ENCODE peak calls at places on chromosomes 4 and X, in nine cellular contexts. F is NCI-H1105; C is RCC 7860; Q is activated naive CD4-positive, alpha-beta T cell treated with anti-CD3 and anti-CD28 coated beads for 36 hours; G is LoVo; T is GM23248; K is HT1080; O is NCI-H2029 treated with DMSO at 0.1 percent for 48 hours; V is GM18507. M is an unnamed sample.

GRCh38 chrX:43562372-43562771 is 93.7 kb upstream of the MAOA start:
- DNase-seq in F (no peak), C (no peak), Q (no peak), G (no peak), T (no peak), K (no peak), O (no peak), V (no peak), M (no peak)

GRCh38 chr4:1784789-1785591 is 8.1 kb upstream of the FGFR3 start:
- DNase-seq in F (no peak), C (no peak), Q (no peak), G (no peak), T (no peak), K (no peak), O (no peak), V (no peak), M (no peak)

GRCh38 chr4:39320381-39321115 is 45.6 kb downstream of the RFC1 start:
- DNase-seq in F (no peak), C (peak), Q (no peak), G (no peak), T (peak), K (peak), O (no peak), V (no peak), M (no peak)

GRCh38 chrX:46547857-46548256 is 2.6 kb upstream of the ZNF674 start:
- DNase-seq in F (no peak), C (peak), Q (no peak), G (no peak), T (peak), K (peak), O (no peak), V (no peak), M (no peak)

GRCh38 chrX:130170752-130171445 is 863 bp upstream of the RAB33A start:
- DNase-seq in F (peak), C (no peak), Q (peak), G (no peak), T (peak), K (no peak), O (no peak), V (no peak), M (peak)

GRCh38 chr4:87073187-87073569 is 138.4 kb downstream of the AFF1 start:
- DNase-seq in F (no peak), C (no peak), Q (no peak), G (no peak), T (no peak), K (no peak), O (no peak), V (no peak), M (no peak)

GRCh38 chr4:87209696-87210095 is 10.7 kb downstream of the KLHL8 start:
- DNase-seq in F (no peak), C (no peak), Q (peak), G (no peak), T (peak), K (no peak), O (no peak), V (no peak), M (no peak)

GRCh38 chr4:87356832-87357526 is 34.0 kb downstream of the HSD17B11 start:
- DNase-seq in F (no peak), C (no peak), Q (no peak), G (no peak), T (no peak), K (no peak), O (no peak), V (no peak), M (no peak)

GRCh38 chr4:72567821-72568620 is 1.0 kb downstream of the ADAMTS3 start:
- DNase-seq in F (no peak), C (peak), Q (peak), G (peak), T (peak), K (peak), O (no peak), V (no peak), M (no peak)

GRCh38 chrX:153049093-153049492 is 7.2 kb upstream of the PNMA3 start:
- DNase-seq in F (no peak), C (no peak), Q (no peak), G (no peak), T (no peak), K (no peak), O (no peak), V (no peak), M (no peak)

GRCh38 chrX:110759785-110760184 is 35.8 kb downstream of the CHRDL1 start:
- DNase-seq in F (no peak), C (peak), Q (no peak), G (no peak), T (peak), K (peak), O (no peak), V (no peak), M (no peak)

GRCh38 chr4:3085948-3086670 is 11.6 kb downstream of the HTT start:
- DNase-seq in F (no peak), C (no peak), Q (no peak), G (no peak), T (no peak), K (no peak), O (no peak), V (no peak), M (no peak)

GRCh38 chr4:4585012-4585670 is 43.3 kb upstream of the STX18 start:
- DNase-seq in F (no peak), C (no peak), Q (no peak), G (no peak), T (peak), K (no peak), O (no peak), V (no peak), M (no peak)

GRCh38 chr4:98838528-98838927 is 90.4 kb downstream of the EIF4E start:
- DNase-seq in F (no peak), C (no peak), Q (no peak), G (no peak), T (no peak), K (no peak), O (no peak), V (no peak), M (no peak)

GRCh38 chr4:36551697-36552214 is 270.3 kb downstream of the DTHD1 start:
- DNase-seq in F (no peak), C (no peak), Q (peak), G (no peak), T (no peak), K (peak), O (no peak), V (no peak), M (no peak)

GRCh38 chr4:95290702-95291101 is 258.1 kb downstream of the UNC5C start:
- DNase-seq in F (no peak), C (no peak), Q (peak), G (no peak), T (no peak), K (no peak), O (no peak), V (no peak), M (no peak)

GRCh38 chr4:41709844-41710481 is 38.6 kb downstream of the PHOX2B start:
- DNase-seq in F (peak), C (no peak), Q (no peak), G (peak), T (peak), K (peak), O (no peak), V (no peak), M (peak)

GRCh38 chrX:15399901-15400500 is 15.8 kb upstream of the VEGFD start:
- DNase-seq in F (no peak), C (no peak), Q (no peak), G (no peak), T (no peak), K (no peak), O (no peak), V (no peak), M (no peak)

GRCh38 chrX:83984961-83985360 is 124.0 kb downstream of the CYLC1 start:
- DNase-seq in F (no peak), C (no peak), Q (no peak), G (no peak), T (no peak), K (no peak), O (no peak), V (no peak), M (no peak)

GRCh38 chr4:71540749-71541269 is 202.0 kb downstream of the SLC4A4 start:
- DNase-seq in F (no peak), C (no peak), Q (no peak), G (no peak), T (peak), K (no peak), O (no peak), V (no peak), M (no peak)

GRCh38 chrX:2185341-2186082 is 315.3 kb downstream of the DHRSX start:
- DNase-seq in F (no peak), C (no peak), Q (no peak), G (no peak), T (no peak), K (no peak), O (no peak), V (no peak), M (no peak)

GRCh38 chrX:68163446-68163845 is 269.8 kb downstream of the OPHN1 start:
- DNase-seq in F (no peak), C (no peak), Q (no peak), G (no peak), T (peak), K (peak), O (no peak), V (no peak), M (no peak)

GRCh38 chrX:122087353-122087752 is 1039.9 kb downstream of the GLUD2 start:
- DNase-seq in F (no peak), C (no peak), Q (no peak), G (no peak), T (no peak), K (no peak), O (peak), V (no peak), M (no peak)

GRCh38 chrX:119303137-119303536 is 67.1 kb downstream of the PGRMC1 start:
- DNase-seq in F (no peak), C (no peak), Q (no peak), G (no peak), T (no peak), K (no peak), O (no peak), V (no peak), M (no peak)

GRCh38 chr4:48129307-48130014 is 4.6 kb downstream of the TXK start:
- DNase-seq in F (no peak), C (peak), Q (peak), G (peak), T (no peak), K (no peak), O (no peak), V (no peak), M (no peak)

GRCh38 chrX:13868481-13869040 is 51.7 kb upstream of the GPM6B start:
- DNase-seq in F (no peak), C (no peak), Q (no peak), G (no peak), T (peak), K (no peak), O (no peak), V (no peak), M (no peak)

GRCh38 chr4:21656832-21657231 is 291.7 kb downstream of the KCNIP4 start:
- DNase-seq in F (no peak), C (peak), Q (no peak), G (no peak), T (peak), K (peak), O (no peak), V (no peak), M (no peak)

GRCh38 chr4:181550381-181550780 is 692.8 kb upstream of the TENM3 start:
- DNase-seq in F (no peak), C (peak), Q (no peak), G (no peak), T (no peak), K (peak), O (no peak), V (no peak), M (no peak)

GRCh38 chrX:10741003-10741402 is 120.6 kb upstream of the MID1 start:
- DNase-seq in F (no peak), C (no peak), Q (no peak), G (no peak), T (no peak), K (no peak), O (no peak), V (no peak), M (no peak)

GRCh38 chr4:10019521-10020051 is 1.7 kb downstream of the SLC2A9 start:
- DNase-seq in F (no peak), C (no peak), Q (no peak), G (no peak), T (no peak), K (no peak), O (no peak), V (no peak), M (no peak)

M was measured in NCI-H1436 treated with DMSO at 0.1 percent for 48 hours.